ENCODE peak calls at places on chromosomes 3 and 15, in five cellular contexts. F is GM06990, A is HFFc6, D is K562, I is GM12865. V is an unnamed sample.

GRCh38 chr15:82530606-82531379 is 9.5 kb downstream of the RPS17 start:
- DNase-seq in F (peak), A (peak), D (peak), I (peak), V (peak)

GRCh38 chr3:54957711-54958110 is 29.9 kb upstream of the LRTM1 start:
- DNase-seq in F (no peak), A (no peak), D (no peak), I (no peak), V (no peak)

GRCh38 chr3:36429986-36430485 is 49.7 kb downstream of the STAC start:
- DNase-seq in F (no peak), A (no peak), D (no peak), I (no peak), V (no peak)

GRCh38 chr3:55180936-55181535 is 253.2 kb upstream of the LRTM1 start:
- DNase-seq in F (no peak), A (peak), D (peak), I (peak), V (peak)

GRCh38 chr3:162632672-162633071 is 1136.1 kb downstream of the OTOL1 start:
- DNase-seq in F (no peak), A (no peak), D (no peak), I (no peak), V (no peak)

GRCh38 chr15:85618956-85619491 is 175.7 kb downstream of the KLHL25 start:
- DNase-seq in F (peak), A (peak), D (no peak), I (peak), V (no peak)

GRCh38 chr15:57589276-57590073 is 2.2 kb upstream of the MYZAP start:
- DNase-seq in F (no peak), A (no peak), D (no peak), I (no peak), V (no peak)

GRCh38 chr3:170606675-170607074 is 20.8 kb upstream of the SLC7A14 start:
- DNase-seq in F (no peak), A (no peak), D (no peak), I (no peak), V (no peak)

GRCh38 chr15:78909160-78909695 is 35.6 kb downstream of the CTSH start:
- DNase-seq in F (no peak), A (no peak), D (no peak), I (no peak), V (no peak)

GRCh38 chr15:48265145-48265544 is 59.0 kb downstream of the SLC12A1 start:
- DNase-seq in F (no peak), A (no peak), D (no peak), I (no peak), V (no peak)

GRCh38 chr3:85189731-85190130 is 230.9 kb downstream of the CADM2 start:
- DNase-seq in F (no peak), A (no peak), D (no peak), I (no peak), V (no peak)

GRCh38 chr3:43161684-43162512 is 56.0 kb upstream of the POMGNT2 start:
- DNase-seq in F (no peak), A (peak), D (no peak), I (peak), V (no peak)

GRCh38 chr3:98972155-98972554 is 70.7 kb upstream of the DCBLD2 start:
- DNase-seq in F (no peak), A (peak), D (no peak), I (no peak), V (no peak)

GRCh38 chr3:36695769-36696137 is 68.6 kb downstream of the DCLK3 start:
- DNase-seq in F (no peak), A (peak), D (no peak), I (no peak), V (no peak)

GRCh38 chr3:173584834-173585831 is 187.6 kb downstream of the NLGN1 start:
- DNase-seq in F (no peak), A (peak), D (no peak), I (no peak), V (peak)

GRCh38 chr15:33467146-33467815 is 156.5 kb downstream of the RYR3 start:
- DNase-seq in F (no peak), A (no peak), D (no peak), I (no peak), V (no peak)

GRCh38 chr3:111069974-111070751 is 1.5 kb upstream of the NECTIN3 start:
- DNase-seq in F (no peak), A (no peak), D (no peak), I (no peak), V (peak)

GRCh38 chr3:17910922-17911321 is 168.5 kb upstream of the TBC1D5 start:
- DNase-seq in F (no peak), A (no peak), D (no peak), I (no peak), V (no peak)

GRCh38 chr15:41562784-41563198 is 3.8 kb downstream of the TYRO3 start:
- DNase-seq in F (no peak), A (no peak), D (peak), I (no peak), V (no peak)

GRCh38 chr3:4665197-4665596 is 172.0 kb downstream of the ITPR1 start:
- DNase-seq in F (no peak), A (no peak), D (no peak), I (no peak), V (no peak)

GRCh38 chr3:13451301-13451673 is 28.8 kb upstream of the HDAC11 start:
- DNase-seq in F (peak), A (peak), D (no peak), I (no peak), V (no peak)

GRCh38 chr3:136752046-136752326 is 192 bp downstream of the STAG1 start:
- DNase-seq in F (no peak), A (no peak), D (peak), I (no peak), V (no peak)

GRCh38 chr15:48177383-48177874 is 666 bp downstream of the MYEF2 start:
- DNase-seq in F (no peak), A (peak), D (no peak), I (peak), V (no peak)

GRCh38 chr3:43477600-43477999 is 144.2 kb downstream of the ANO10 start:
- DNase-seq in F (no peak), A (no peak), D (no peak), I (no peak), V (no peak)

GRCh38 chr3:120428904-120429303 is 21.9 kb downstream of the FSTL1 start:
- DNase-seq in F (no peak), A (peak), D (no peak), I (no peak), V (no peak)

GRCh38 chr3:56251343-56251945 is 216.8 kb downstream of the ERC2 start:
- DNase-seq in F (no peak), A (peak), D (peak), I (peak), V (peak)

GRCh38 chr15:45449387-45449786 is 71.0 kb upstream of the GATM start:
- DNase-seq in F (no peak), A (no peak), D (no peak), I (no peak), V (no peak)

GRCh38 chr3:10703875-10704274 is 112.2 kb upstream of the SLC6A11 start:
- DNase-seq in F (no peak), A (peak), D (no peak), I (peak), V (peak)

GRCh38 chr15:96020133-96020532 is 310.4 kb upstream of the NR2F2 start:
- DNase-seq in F (no peak), A (no peak), D (no peak), I (no peak), V (no peak)

GRCh38 chr15:65902373-65902772 is 33.1 kb downstream of the RAB11A start:
- DNase-seq in F (peak), A (no peak), D (peak), I (peak), V (no peak)

GRCh38 chr3:143442761-143443477 is 323.3 kb downstream of the CHST2 start:
- DNase-seq in F (no peak), A (no peak), D (no peak), I (no peak), V (no peak)

GRCh38 chr3:89179355-89179997 is 72.1 kb downstream of the EPHA3 start:
- DNase-seq in F (no peak), A (no peak), D (no peak), I (peak), V (no peak)

DNA sequence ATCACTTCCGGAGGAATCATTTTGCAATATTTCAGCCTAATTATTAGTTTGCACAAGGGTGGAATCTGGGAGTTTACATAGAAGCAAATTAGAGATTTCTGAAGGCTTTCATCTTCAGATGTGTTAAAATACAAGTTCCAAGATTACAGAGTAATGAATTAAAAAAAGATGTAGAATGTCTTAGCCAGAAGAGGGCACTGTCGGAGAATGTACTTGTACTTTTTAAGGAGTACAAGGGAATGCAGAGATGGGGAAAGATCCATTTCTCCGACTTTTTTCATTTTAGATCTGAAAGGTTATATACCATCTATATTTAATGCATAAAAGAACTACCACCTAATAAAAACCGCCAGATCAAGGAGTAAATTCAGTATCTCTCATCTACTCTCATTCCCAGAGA is 43.1 kb upstream of the WDR5B start:
- DNase-seq in F (no peak), A (peak), D (no peak), I (peak), V (no peak)
- TF ChIP-seq CTCF in F (peak), A (peak), D (peak), I (peak), V (peak)

DNA sequence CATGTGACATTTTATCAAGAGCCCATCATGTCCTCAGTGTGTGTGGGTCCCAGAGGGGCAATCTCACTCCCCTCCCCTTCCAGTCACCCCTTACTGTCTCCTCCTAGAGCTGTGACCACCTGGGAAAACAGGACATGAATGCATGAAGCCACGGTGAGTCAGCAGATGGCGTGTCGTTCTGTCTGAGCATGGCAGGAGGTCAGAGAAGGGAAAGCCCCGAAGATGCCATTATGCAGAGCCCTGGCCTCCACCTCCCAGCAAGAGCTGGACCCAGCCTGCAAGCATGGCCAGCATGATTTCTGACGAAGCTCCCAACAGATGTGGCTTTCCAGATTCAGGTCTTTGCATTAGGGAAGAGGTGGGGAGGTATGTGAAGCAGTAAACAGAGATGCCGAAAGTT is 118.4 kb downstream of the TLE3 start:
- DNase-seq in F (peak), A (no peak), D (no peak), I (peak), V (no peak)
- TF ChIP-seq CTCF in F (peak), A (no peak), D (peak), I (peak), V (no peak)

DNA sequence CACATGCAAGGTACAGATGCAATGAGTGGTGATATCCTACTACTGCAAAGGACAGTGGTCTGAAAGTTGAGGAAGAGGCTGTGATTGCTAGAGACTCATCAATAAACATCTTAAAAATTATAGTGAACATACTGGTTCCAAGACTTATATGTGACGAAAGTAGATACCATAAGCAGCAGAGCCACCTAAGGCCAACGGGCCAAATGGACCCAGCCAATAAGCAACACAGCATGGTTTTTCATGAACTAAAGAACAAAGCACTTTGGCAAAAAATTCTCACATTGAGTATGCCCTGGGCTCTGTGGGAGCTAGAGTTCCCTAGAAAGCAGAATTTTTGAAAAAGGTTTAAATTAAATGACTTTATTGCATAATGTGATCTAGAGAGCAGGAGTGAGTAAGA is 272.1 kb downstream of the SI start:
- DNase-seq in F (no peak), A (no peak), D (no peak), I (no peak), V (no peak)
- TF ChIP-seq CTCF in F (no peak), A (no peak), D (no peak), I (no peak), V (no peak)

DNA sequence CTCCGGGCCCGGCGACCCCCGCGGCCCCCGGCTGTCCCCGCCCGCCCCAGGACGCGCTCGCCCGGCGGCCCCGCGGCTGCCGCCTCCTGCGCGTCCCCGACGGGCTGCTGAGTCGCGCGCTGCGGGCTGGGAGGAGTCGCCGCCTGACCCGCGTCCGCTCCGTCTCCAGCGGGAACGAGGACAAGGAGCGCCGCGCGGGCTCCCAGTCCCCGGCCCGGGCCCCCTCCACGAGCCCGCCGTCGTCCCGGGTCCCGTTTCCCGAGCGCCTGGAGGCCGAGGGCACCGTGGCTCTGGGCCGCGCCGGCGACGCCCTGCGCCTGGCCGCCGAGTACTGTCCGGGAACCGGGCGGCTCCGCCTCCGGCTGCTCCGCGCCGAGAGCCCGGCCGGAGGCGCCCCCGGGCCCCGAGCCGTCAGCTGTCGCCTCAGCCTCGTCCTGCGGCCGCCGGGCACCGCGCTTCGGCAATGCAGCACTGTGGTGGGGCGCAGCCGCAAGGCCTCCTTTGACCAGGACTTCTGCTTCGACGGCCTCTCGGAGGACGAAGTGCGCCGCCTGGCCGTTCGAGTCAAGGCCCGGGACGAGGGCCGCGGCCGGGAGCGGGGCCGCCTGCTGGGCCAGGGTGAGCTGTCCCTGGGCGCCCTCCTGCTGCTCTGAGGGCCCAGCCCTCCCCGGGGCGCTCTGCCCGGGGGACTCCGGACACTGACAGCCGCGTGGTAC is 1.5 kb downstream of the C2CD4A start:
- DNase-seq in F (peak), A (no peak), D (peak), I (peak), V (peak)
- TF ChIP-seq CTCF in F (peak), A (peak), D (peak), I (no peak), V (no peak)

GRCh38 chr3:128496602-128497304 is 3.8 kb upstream of the GATA2 start:
- DNase-seq in F (no peak), A (no peak), D (no peak), I (no peak), V (peak)

GRCh38 chr3:128499724-128500275 is 6.8 kb upstream of the GATA2 start:
- DNase-seq in F (no peak), A (peak), D (no peak), I (no peak), V (no peak)

GRCh38 chr3:128497305-128498126 is 4.5 kb upstream of the GATA2 start:
- DNase-seq in F (peak), A (peak), D (peak), I (peak), V (peak)

GRCh38 chr3:128498901-128499530 is 6.0 kb upstream of the GATA2 start:
- DNase-seq in F (no peak), A (no peak), D (no peak), I (no peak), V (no peak)

DNA sequence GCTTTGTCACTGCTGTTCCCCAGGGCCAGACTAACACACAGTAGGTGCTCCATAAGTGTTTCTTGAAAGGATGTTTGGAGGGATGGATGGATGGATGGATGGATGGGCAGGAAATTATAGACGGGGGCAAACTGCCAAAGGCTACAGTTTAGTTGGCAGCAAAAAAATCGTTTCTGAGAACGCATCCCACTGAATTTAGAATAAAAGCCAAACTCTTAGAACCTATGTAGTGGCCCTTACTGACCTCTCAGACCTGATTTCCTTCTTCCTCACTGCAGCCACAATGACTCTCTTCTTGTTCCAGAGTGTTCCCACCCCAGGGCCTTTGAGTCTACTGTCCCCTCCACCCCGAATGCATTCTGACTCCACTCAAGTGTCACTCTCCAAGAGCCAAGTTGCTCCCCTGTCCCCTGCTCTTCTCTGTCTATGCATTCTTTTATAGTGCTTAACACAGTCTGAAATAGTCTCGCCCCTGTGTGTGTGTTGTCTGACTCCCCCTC is 5.2 kb upstream of the GATA2 start:
- DNase-seq in F (no peak), A (no peak), D (no peak), I (no peak), V (no peak)
- TF ChIP-seq CTCF in F (no peak), A (peak), D (no peak), I (no peak), V (no peak)